ENCODE peak calls at places on chromosomes 12 and 14, in four cellular contexts. D is DND-41, C is fibroblast of lung, W is H1. E is an unnamed sample.
A peak's percentile ranks its signal among the peaks of the same experiment; 100 is the strongest.

GRCh38 chr14:104254735-104255400 is 116.5 kb downstream of the KIF26A start:
- DNase-seq in W (no peak), C (no peak), D (no peak), E (no peak)

GRCh38 chr12:6430990-6431353 is 13.8 kb upstream of the CD27 start:
- DNase-seq in C (no peak), W (no peak), D (no peak), E (no peak)

GRCh38 chr12:118358607-118359540 is 13.8 kb downstream of the TAOK3 start:
- DNase-seq in C (no peak), W (no peak), D (no peak), E (no peak)

GRCh38 chr12:116389990-116390655 is 112.6 kb upstream of the MED13L start:
- DNase-seq in C (peak; percentile 99), D (no peak), W (no peak), E (no peak)

GRCh38 chr12:67697981-67698380 is 49.4 kb downstream of the DYRK2 start:
- DNase-seq in D (no peak), W (no peak), C (peak; percentile 72), E (no peak)

GRCh38 chr14:101790232-101790631 is 28.7 kb downstream of the PPP2R5C start:
- DNase-seq in W (no peak), D (no peak), C (no peak), E (no peak)

GRCh38 chr12:53552346-53553327 is 45.4 kb upstream of the NPFF start:
- DNase-seq in D (no peak), W (no peak), C (no peak), E (peak; percentile 48)

GRCh38 chr14:101032433-101032832 is 128.9 kb upstream of the RTL1 start:
- DNase-seq in C (no peak), W (no peak), D (no peak), E (no peak)

GRCh38 chr12:13000935-13001724 is 1.1 kb upstream of the HEBP1 start:
- DNase-seq in D (no peak), C (peak; percentile 53), W (no peak), E (peak; percentile 89)

GRCh38 chr14:102264775-102265174 is 40.2 kb downstream of the MOK start:
- DNase-seq in W (no peak), C (no peak), D (no peak), E (no peak)

GRCh38 chr12:31337952-31338351 is 12.0 kb upstream of the SINHCAF start:
- DNase-seq in D (no peak), W (no peak), C (no peak), E (no peak)

GRCh38 chr12:104164635-104165034 is 26.6 kb upstream of the NFYB start:
- DNase-seq in C (no peak), W (no peak), D (no peak), E (peak; percentile 40)

GRCh38 chr12:42918387-42918786 is 328.8 kb upstream of the PRICKLE1 start:
- DNase-seq in C (peak; percentile 60), W (no peak), D (no peak), E (no peak)

GRCh38 chr14:103910262-103910935 is 17.9 kb upstream of the TDRD9 start:
- DNase-seq in C (peak; percentile 85), D (peak; percentile 51), W (peak; percentile 76), E (peak; percentile 95)

GRCh38 chr12:76947270-76947669 is 68.5 kb upstream of the CSRP2 start:
- DNase-seq in C (no peak), W (no peak), D (no peak), E (no peak)
- H3K4me3 ChIP-seq in C (no peak overlapping the region), W (no peak overlapping the region), D (no peak overlapping the region), E (no peak overlapping the region)

DNA sequence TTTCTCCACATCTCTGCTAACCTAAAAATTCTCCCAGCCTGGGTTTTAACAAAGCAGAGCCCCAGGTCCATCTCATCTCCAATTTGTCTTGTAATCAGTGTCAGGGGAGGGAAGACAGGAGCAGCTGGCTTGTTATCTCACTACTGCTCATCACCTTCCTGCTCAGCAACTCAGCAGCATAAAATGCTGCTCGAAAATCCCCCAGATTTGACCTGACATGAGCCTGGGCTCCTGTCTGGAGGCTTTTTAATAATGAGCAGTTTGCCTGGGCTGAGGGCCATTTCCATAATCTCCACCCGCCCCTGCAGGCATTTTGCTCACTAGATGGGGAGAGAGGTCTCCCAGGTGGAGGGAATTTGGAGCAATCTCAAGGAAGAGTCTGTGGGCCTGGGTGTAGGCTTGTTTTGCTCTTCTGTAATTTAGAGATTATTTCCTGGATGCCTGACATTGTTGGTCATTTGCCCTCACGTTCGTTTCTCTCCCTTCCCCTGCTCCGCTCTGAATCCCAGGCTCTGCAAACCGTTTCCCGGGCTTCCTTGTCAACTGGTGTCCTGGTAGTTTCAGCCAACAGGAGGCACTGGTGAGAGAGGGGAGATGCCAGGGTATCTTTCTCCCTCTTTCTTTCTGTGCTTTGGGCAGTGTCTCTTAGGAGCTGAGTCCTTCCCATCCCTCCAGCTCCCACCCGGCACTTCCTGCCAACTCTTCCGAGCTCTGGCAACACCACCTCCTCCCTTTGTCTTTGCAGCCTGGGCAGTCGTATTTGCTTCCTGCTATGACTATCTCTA is 299.2 kb downstream of the GLT1D1 start:
- DNase-seq in W (no peak), C (no peak), D (no peak), E (peak; percentile 20)
- TF ChIP-seq CTCF in W (peak; percentile 56), C (no peak), D (no peak), E (peak; percentile 18)

DNA sequence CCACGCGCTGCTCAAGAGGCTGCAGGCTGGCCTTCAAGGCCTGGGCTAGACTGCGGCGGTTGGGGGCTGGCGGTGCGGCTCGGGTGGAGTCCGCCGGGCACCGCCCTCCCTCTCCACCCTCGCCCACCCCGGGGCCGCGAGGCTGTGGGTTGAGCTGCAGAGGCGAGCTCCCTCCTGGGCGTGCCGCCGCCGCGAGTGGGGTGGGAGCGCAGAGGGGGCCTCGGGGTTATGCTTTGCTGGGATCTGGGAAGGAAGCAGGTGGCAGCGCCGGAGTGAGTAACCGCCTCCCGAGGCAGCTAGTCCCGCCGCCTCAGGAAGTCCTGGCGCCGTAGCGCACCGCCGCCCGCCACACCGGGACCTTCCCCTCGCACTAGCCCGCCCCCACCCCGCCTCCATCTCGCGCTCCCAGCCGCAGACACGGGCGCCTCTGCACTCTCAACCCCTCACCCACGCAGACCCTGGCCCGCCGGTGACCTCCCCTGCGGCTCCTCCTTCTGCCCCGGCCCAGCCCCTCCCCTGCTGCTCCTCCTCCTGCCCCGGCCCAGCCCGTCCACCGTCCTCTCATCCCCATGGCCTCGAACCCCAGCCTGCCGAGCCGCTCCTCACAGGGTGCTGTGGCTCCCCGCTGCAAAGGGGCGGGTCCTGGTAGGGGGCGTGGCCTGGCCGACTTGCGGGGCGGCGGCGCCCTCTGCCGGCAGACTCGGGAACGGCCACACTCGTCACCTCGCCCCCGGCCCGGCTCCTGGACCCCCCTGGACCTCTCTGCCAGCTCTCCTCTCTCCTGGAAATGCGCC is 16.6 kb downstream of the TAMALIN start:
- DNase-seq in C (peak; percentile 60), D (peak; percentile 91), W (peak; percentile 60), E (peak; percentile 89)
- TF ChIP-seq EZH2 in C (no peak), D (no peak), W (no peak), E (peak; percentile 22)

GRCh38 chr12:50106907-50107306 is 3.1 kb downstream of the GPD1 start:
- DNase-seq in D (no peak), C (no peak), W (no peak), E (no peak)
- H3K4me3 ChIP-seq in D (no peak overlapping the region), C (no peak overlapping the region), W (no peak overlapping the region), E (no peak overlapping the region)

GRCh38 chr12:8890313-8891084 is 23.8 kb upstream of the PHC1 start:
- DNase-seq in W (no peak), D (peak; percentile 62), C (peak; percentile 33), E (peak; percentile 71)
- TF ChIP-seq CTCF in W (peak; percentile 63), D (peak; percentile 89), C (peak; percentile 85), E (peak; percentile 95)

GRCh38 chr14:97217094-97217885 is 420.1 kb downstream of the VRK1 start:
- DNase-seq in D (peak; percentile 16), W (no peak), C (no peak), E (no peak)
- TF ChIP-seq EZH2 in D (no peak), W (no peak), C (no peak), E (no peak)